ENCODE peak calls at places on chromosomes 11 and 22, in five cellular contexts. D is endodermal cell, V is cardiac muscle cell, G is OCI-LY7, K is tibial nerve. X is an unnamed sample. For H3K4me1, the result is how much of the 10 kb centered on the place peaks cover.

GRCh38 chr22:22746963-22747933 is 102.8 kb downstream of the GGTLC2 start:
- DNase-seq in D (no peak), V (no peak), G (peak), K (no peak), X (no peak)

GRCh38 chr11:79488286-79488685 is 47.5 kb upstream of the TENM4 start:
- DNase-seq in D (peak), V (no peak), G (no peak), K (no peak), X (no peak)

GRCh38 chr11:45021692-45022130 is 71.0 kb upstream of the TP53I11 start:
- DNase-seq in D (peak), V (peak), G (no peak), K (peak), X (no peak)

GRCh38 chr11:12204506-12204905 is 94.1 kb downstream of the MICAL2 start:
- DNase-seq in D (no peak), V (no peak), G (no peak), K (no peak), X (no peak)

GRCh38 chr11:13294771-13295579 is 17.4 kb downstream of the BMAL1 start:
- DNase-seq in D (peak), V (no peak), G (no peak), K (no peak), X (no peak)

GRCh38 chr22:48950151-48950915 is 877.3 kb downstream of the BRD1 start:
- DNase-seq in D (peak), V (no peak), G (no peak), K (no peak), X (no peak)

GRCh38 chr11:20676658-20677057 is 7.3 kb downstream of the NELL1 start:
- DNase-seq in D (no peak), V (no peak), G (no peak), K (no peak), X (no peak)

GRCh38 chr11:61265357-61265756 is 24.4 kb downstream of the PGA5 start:
- DNase-seq in D (no peak), V (no peak), G (no peak), K (no peak), X (no peak)

GRCh38 chr11:68929135-68929534 is 25.4 kb downstream of the IGHMBP2 start:
- DNase-seq in D (no peak), V (no peak), G (no peak), K (no peak), X (no peak)

GRCh38 chr11:113393501-113393985 is 6.0 kb downstream of the ANKK1 start:
- DNase-seq in D (no peak), V (no peak), G (no peak), K (no peak), X (no peak)

GRCh38 chr11:32531528-32531927 is 52.1 kb upstream of the EIF3M start:
- DNase-seq in D (no peak), V (no peak), G (no peak), K (no peak), X (no peak)

GRCh38 chr11:59173080-59173963 is 1.4 kb downstream of the DTX4 start:
- DNase-seq in D (peak), V (peak), G (no peak), K (no peak), X (peak)

GRCh38 chr22:32804823-32805585 is 3.5 kb downstream of the TIMP3 start:
- DNase-seq in D (no peak), V (no peak), G (no peak), K (no peak), X (no peak)

GRCh38 chr22:24177456-24177855 is 3.8 kb upstream of the SUSD2 start:
- DNase-seq in D (no peak), V (no peak), G (no peak), K (no peak), X (no peak)

GRCh38 chr22:35766654-35767580 is 49.2 kb downstream of the APOL5 start:
- DNase-seq in D (no peak), V (peak), G (no peak), K (no peak), X (no peak)

GRCh38 chr11:109432105-109432504 is 10.1 kb downstream of the C11orf87 start:
- DNase-seq in D (no peak), V (no peak), G (no peak), K (no peak), X (no peak)

GRCh38 chr22:25759825-25760231 is 17.8 kb downstream of the MYO18B start:
- DNase-seq in D (no peak), V (no peak), G (no peak), K (no peak), X (no peak)

GRCh38 chr11:72773696-72774095 is 20.2 kb downstream of the STARD10 start:
- DNase-seq in D (no peak), V (no peak), G (no peak), K (no peak), X (no peak)

DNA sequence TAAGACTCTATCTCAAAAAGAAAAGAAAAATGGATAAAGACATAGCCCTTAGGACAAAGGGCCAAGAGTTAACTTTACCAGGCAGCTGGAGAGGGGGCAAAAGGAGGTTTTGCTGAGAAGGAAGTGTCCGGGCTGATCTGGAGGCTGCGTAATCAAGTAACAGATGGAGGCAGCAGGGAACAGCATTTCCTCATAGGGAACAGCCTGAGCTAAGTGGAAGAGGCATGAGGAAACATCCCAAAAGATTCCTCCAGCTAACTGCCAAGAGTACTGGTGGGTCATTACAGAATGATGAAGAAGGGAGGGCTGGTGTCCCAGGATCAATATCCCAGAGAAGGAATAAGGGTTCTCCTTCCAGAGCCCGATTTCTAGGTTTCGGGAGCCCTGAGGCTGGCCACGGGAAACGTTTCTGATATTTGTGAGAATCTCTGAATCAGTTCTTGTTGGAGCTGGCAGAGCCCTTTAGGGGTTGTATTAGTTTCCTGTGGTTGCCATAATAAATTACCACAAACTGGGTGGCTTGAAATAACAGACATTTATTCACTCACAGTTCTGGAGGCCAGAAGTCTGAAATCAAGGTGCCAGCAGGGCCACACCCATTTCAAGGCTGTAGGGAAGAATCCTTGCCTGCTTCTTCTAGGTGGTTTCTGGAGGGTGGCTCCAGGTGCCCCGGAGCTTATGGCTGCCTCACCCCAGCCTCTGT is 21.2 kb downstream of the LIF start:
- DNase-seq in D (no peak), V (no peak), G (no peak), K (no peak), X (no peak)
- H3K27ac ChIP-seq in D (no peak), V (no peak), G (no peak), K (no peak), X (no peak)

GRCh38 chr22:17774928-17775675 is 833 bp upstream of the BID start:
- DNase-seq in D (no peak), V (no peak), G (no peak), K (no peak), X (no peak)

GRCh38 chr22:17772963-17773605 is 1.2 kb downstream of the BID start:
- DNase-seq in D (peak), V (no peak), G (no peak), K (no peak), X (no peak)

GRCh38 chr22:17773606-17774205 is 563 bp downstream of the BID start:
- DNase-seq in D (peak), V (peak), G (peak), K (no peak), X (peak)

GRCh38 chr22:17775781-17776470 is 1.7 kb upstream of the BID start:
- DNase-seq in D (no peak), V (no peak), G (no peak), K (no peak), X (no peak)

GRCh38 chr22:17774206-17774927 is at the start of gene BID:
- DNase-seq in D (peak), V (peak), G (peak), K (no peak), X (peak)
- H3K4me1 ChIP-seq in D (under half), V (under half), G (half or more), K (under half), X (half or more)

GRCh38 chr11:2999464-2999998 is 7.4 kb upstream of the NAP1L4 start:
- DNase-seq in D (no peak), V (no peak), G (no peak), K (no peak), X (no peak)

GRCh38 chr11:3002871-3003270 is 10.7 kb upstream of the NAP1L4 start:
- DNase-seq in D (no peak), V (no peak), G (no peak), K (no peak), X (no peak)

GRCh38 chr11:3000032-3000961 is 8.2 kb upstream of the NAP1L4 start:
- DNase-seq in D (no peak), V (peak), G (no peak), K (no peak), X (no peak)

GRCh38 chr11:3002346-3002745 is 10.2 kb upstream of the NAP1L4 start:
- DNase-seq in D (no peak), V (no peak), G (no peak), K (no peak), X (no peak)

DNA sequence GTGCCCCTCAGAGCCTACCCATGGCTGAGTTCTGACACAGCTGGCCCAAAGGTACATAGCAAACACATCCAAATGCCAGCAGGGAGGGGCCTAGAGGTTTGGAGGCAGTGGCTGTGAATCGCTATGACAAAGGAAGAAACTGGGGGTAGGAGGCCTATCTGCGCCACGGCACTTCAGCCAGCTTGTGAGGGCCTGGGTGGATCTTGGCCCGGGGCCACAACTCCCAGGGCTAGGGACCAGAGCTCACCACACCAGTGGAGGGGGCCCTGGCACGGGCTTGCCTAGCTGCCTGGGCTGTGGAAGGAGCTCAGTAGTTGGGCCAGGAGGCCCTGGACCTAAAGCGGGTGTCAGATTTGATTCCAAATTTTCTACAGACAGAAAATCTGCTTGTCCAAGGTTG is 9.4 kb upstream of the NAP1L4 start:
- DNase-seq in D (no peak), V (no peak), G (no peak), K (no peak), X (no peak)
- H3K27ac ChIP-seq in D (no peak), V (no peak), G (no peak), K (peak), X (no peak)

GRCh38 chr22:46461566-46462180 is 75.7 kb downstream of the CELSR1 start:
- DNase-seq in D (no peak), V (no peak), G (no peak), K (no peak), X (no peak)
- H3K4me1 ChIP-seq in D (under half), V (under half), G (under half), K (under half), X (under half)

DNA sequence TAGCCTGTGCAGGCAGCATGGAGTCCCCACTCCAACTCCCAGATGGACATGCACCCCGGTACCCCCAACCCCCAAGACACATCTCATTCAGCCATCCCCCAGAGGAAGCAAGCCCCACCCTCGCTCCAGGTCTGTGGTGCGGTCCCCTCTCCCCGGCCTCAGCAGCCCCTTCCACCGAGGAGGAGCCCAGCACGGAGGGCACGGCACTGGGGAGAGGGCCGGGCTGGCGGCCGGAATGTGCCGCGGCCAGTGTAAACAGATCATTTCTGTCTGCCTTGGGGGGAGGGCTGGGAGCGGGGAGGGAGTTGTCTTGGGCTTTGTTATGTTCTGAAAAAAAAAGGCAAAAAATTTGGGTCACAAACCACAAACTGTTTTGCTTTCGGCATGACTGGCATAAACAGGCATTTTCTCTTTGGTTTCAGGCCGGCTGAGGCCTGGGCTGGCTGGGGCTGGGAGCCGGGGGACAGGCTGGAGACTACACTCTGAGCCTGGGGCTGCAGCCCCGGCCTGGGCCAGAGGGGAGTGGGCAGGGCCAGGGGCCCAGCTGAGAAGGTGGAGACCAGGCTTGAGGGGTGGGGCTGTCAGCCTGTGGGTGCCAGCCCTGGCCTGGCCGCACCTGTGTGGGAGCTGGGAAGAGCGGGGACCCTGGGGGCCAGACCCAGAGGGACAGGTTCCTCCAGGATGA is 16.8 kb downstream of the IGF2 start:
- DNase-seq in D (no peak), V (no peak), G (no peak), K (no peak), X (no peak)
- H3K27ac ChIP-seq in D (no peak), V (no peak), G (no peak), K (no peak), X (no peak)

GRCh38 chr11:96338910-96339703 is 3.9 kb downstream of the MAML2 start:
- DNase-seq in D (peak), V (no peak), G (peak), K (peak), X (peak)
- H3K4me1 ChIP-seq in D (under half), V (under half), G (under half), K (half or more), X (half or more)

X was measured in CD4-positive, CD25-positive, alpha-beta regulatory T cell.